ENCODE peak calls at places on chromosome 9, in seven cellular contexts. One of them, this sample, is unnamed.

GRCh38 chr9:83599071-83599470 is 23.9 kb upstream of the IDNK start:
- DNase-seq in HEK293T: no peak
- DNase-seq in HT-29: no peak
- DNase-seq in OCI-LY7: no peak
- DNase-seq in CD4-positive, alpha-beta memory T cell: no peak
- DNase-seq in progenitor cell of endocrine pancreas: no peak
- DNase-seq in stimulated activated CD8-positive, alpha-beta memory T cell treated with anti-CD3 and anti-CD28 coated beads, Interleukin-7, amount 100 ng/mL, for 1 hour: no peak
- DNase-seq in this sample: no peak

GRCh38 chr9:5631021-5631420 is 2.1 kb downstream of the RIC1 start:
- DNase-seq in HEK293T: no peak
- DNase-seq in HT-29: no peak
- DNase-seq in OCI-LY7: no peak
- DNase-seq in CD4-positive, alpha-beta memory T cell: no peak
- DNase-seq in progenitor cell of endocrine pancreas: no peak
- DNase-seq in stimulated activated CD8-positive, alpha-beta memory T cell treated with anti-CD3 and anti-CD28 coated beads, Interleukin-7, amount 100 ng/mL, for 1 hour: no peak
- DNase-seq in this sample: no peak

GRCh38 chr9:127574089-127574921 is 37.8 kb upstream of the STXBP1 start:
- DNase-seq in HEK293T: no peak
- DNase-seq in HT-29: peak
- DNase-seq in OCI-LY7: no peak
- DNase-seq in CD4-positive, alpha-beta memory T cell: no peak
- DNase-seq in progenitor cell of endocrine pancreas: no peak
- DNase-seq in stimulated activated CD8-positive, alpha-beta memory T cell treated with anti-CD3 and anti-CD28 coated beads, Interleukin-7, amount 100 ng/mL, for 1 hour: no peak
- DNase-seq in this sample: no peak

GRCh38 chr9:75950983-75951382 is 60.5 kb downstream of the PCSK5 start:
- DNase-seq in HEK293T: no peak
- DNase-seq in HT-29: peak
- DNase-seq in OCI-LY7: no peak
- DNase-seq in CD4-positive, alpha-beta memory T cell: no peak
- DNase-seq in progenitor cell of endocrine pancreas: no peak
- DNase-seq in stimulated activated CD8-positive, alpha-beta memory T cell treated with anti-CD3 and anti-CD28 coated beads, Interleukin-7, amount 100 ng/mL, for 1 hour: no peak
- DNase-seq in this sample: no peak

GRCh38 chr9:131312822-131313770 is 23.6 kb downstream of the PLPP7 start:
- DNase-seq in HEK293T: no peak
- DNase-seq in HT-29: no peak
- DNase-seq in OCI-LY7: no peak
- DNase-seq in CD4-positive, alpha-beta memory T cell: no peak
- DNase-seq in progenitor cell of endocrine pancreas: no peak
- DNase-seq in stimulated activated CD8-positive, alpha-beta memory T cell treated with anti-CD3 and anti-CD28 coated beads, Interleukin-7, amount 100 ng/mL, for 1 hour: no peak
- DNase-seq in this sample: no peak

GRCh38 chr9:90864779-90865178 is 63.2 kb downstream of the SYK start:
- DNase-seq in HEK293T: no peak
- DNase-seq in HT-29: no peak
- DNase-seq in OCI-LY7: no peak
- DNase-seq in CD4-positive, alpha-beta memory T cell: no peak
- DNase-seq in progenitor cell of endocrine pancreas: no peak
- DNase-seq in stimulated activated CD8-positive, alpha-beta memory T cell treated with anti-CD3 and anti-CD28 coated beads, Interleukin-7, amount 100 ng/mL, for 1 hour: no peak
- DNase-seq in this sample: no peak

GRCh38 chr9:130208600-130209347 is 36.6 kb downstream of the NCS1 start:
- DNase-seq in HEK293T: no peak
- DNase-seq in HT-29: no peak
- DNase-seq in OCI-LY7: no peak
- DNase-seq in CD4-positive, alpha-beta memory T cell: no peak
- DNase-seq in progenitor cell of endocrine pancreas: no peak
- DNase-seq in stimulated activated CD8-positive, alpha-beta memory T cell treated with anti-CD3 and anti-CD28 coated beads, Interleukin-7, amount 100 ng/mL, for 1 hour: no peak
- DNase-seq in this sample: no peak

GRCh38 chr9:88784960-88785359 is 206.3 kb upstream of the S1PR3 start:
- DNase-seq in HEK293T: no peak
- DNase-seq in HT-29: no peak
- DNase-seq in OCI-LY7: no peak
- DNase-seq in CD4-positive, alpha-beta memory T cell: no peak
- DNase-seq in progenitor cell of endocrine pancreas: no peak
- DNase-seq in stimulated activated CD8-positive, alpha-beta memory T cell treated with anti-CD3 and anti-CD28 coated beads, Interleukin-7, amount 100 ng/mL, for 1 hour: no peak
- DNase-seq in this sample: no peak

GRCh38 chr9:92332577-92333287 is 7.0 kb downstream of the CENPP start:
- DNase-seq in HEK293T: no peak
- DNase-seq in HT-29: no peak
- DNase-seq in OCI-LY7: no peak
- DNase-seq in CD4-positive, alpha-beta memory T cell: no peak
- DNase-seq in progenitor cell of endocrine pancreas: no peak
- DNase-seq in stimulated activated CD8-positive, alpha-beta memory T cell treated with anti-CD3 and anti-CD28 coated beads, Interleukin-7, amount 100 ng/mL, for 1 hour: no peak
- DNase-seq in this sample: no peak

GRCh38 chr9:130707225-130707976 is 13.8 kb downstream of the EXOSC2 start:
- DNase-seq in HEK293T: no peak
- DNase-seq in HT-29: peak
- DNase-seq in OCI-LY7: peak
- DNase-seq in CD4-positive, alpha-beta memory T cell: peak
- DNase-seq in progenitor cell of endocrine pancreas: peak
- DNase-seq in stimulated activated CD8-positive, alpha-beta memory T cell treated with anti-CD3 and anti-CD28 coated beads, Interleukin-7, amount 100 ng/mL, for 1 hour: peak
- DNase-seq in this sample: peak

GRCh38 chr9:68489636-68490035 is 51.0 kb downstream of the TMEM252 start:
- DNase-seq in HEK293T: no peak
- DNase-seq in HT-29: no peak
- DNase-seq in OCI-LY7: no peak
- DNase-seq in CD4-positive, alpha-beta memory T cell: no peak
- DNase-seq in progenitor cell of endocrine pancreas: no peak
- DNase-seq in stimulated activated CD8-positive, alpha-beta memory T cell treated with anti-CD3 and anti-CD28 coated beads, Interleukin-7, amount 100 ng/mL, for 1 hour: no peak
- DNase-seq in this sample: no peak

GRCh38 chr9:134217431-134218210 is 53.3 kb upstream of the RNU6ATAC start:
- DNase-seq in HEK293T: no peak
- DNase-seq in HT-29: peak
- DNase-seq in OCI-LY7: peak
- DNase-seq in CD4-positive, alpha-beta memory T cell: no peak
- DNase-seq in progenitor cell of endocrine pancreas: no peak
- DNase-seq in stimulated activated CD8-positive, alpha-beta memory T cell treated with anti-CD3 and anti-CD28 coated beads, Interleukin-7, amount 100 ng/mL, for 1 hour: no peak
- DNase-seq in this sample: no peak

GRCh38 chr9:93036887-93037475 is 21.5 kb upstream of the SUSD3 start:
- DNase-seq in HEK293T: no peak
- DNase-seq in HT-29: no peak
- DNase-seq in OCI-LY7: no peak
- DNase-seq in CD4-positive, alpha-beta memory T cell: no peak
- DNase-seq in progenitor cell of endocrine pancreas: no peak
- DNase-seq in stimulated activated CD8-positive, alpha-beta memory T cell treated with anti-CD3 and anti-CD28 coated beads, Interleukin-7, amount 100 ng/mL, for 1 hour: no peak
- DNase-seq in this sample: no peak

GRCh38 chr9:107841078-107841477 is 351.5 kb upstream of the KLF4 start:
- DNase-seq in HEK293T: no peak
- DNase-seq in HT-29: no peak
- DNase-seq in OCI-LY7: no peak
- DNase-seq in CD4-positive, alpha-beta memory T cell: no peak
- DNase-seq in progenitor cell of endocrine pancreas: no peak
- DNase-seq in stimulated activated CD8-positive, alpha-beta memory T cell treated with anti-CD3 and anti-CD28 coated beads, Interleukin-7, amount 100 ng/mL, for 1 hour: no peak
- DNase-seq in this sample: no peak

GRCh38 chr9:105280730-105281129 is 36.3 kb downstream of the SLC44A1 start:
- DNase-seq in HEK293T: no peak
- DNase-seq in HT-29: no peak
- DNase-seq in OCI-LY7: no peak
- DNase-seq in CD4-positive, alpha-beta memory T cell: no peak
- DNase-seq in progenitor cell of endocrine pancreas: no peak
- DNase-seq in stimulated activated CD8-positive, alpha-beta memory T cell treated with anti-CD3 and anti-CD28 coated beads, Interleukin-7, amount 100 ng/mL, for 1 hour: no peak
- DNase-seq in this sample: no peak

GRCh38 chr9:36327903-36328302 is 69.7 kb upstream of the GNE start:
- DNase-seq in HEK293T: no peak
- DNase-seq in HT-29: peak
- DNase-seq in OCI-LY7: no peak
- DNase-seq in CD4-positive, alpha-beta memory T cell: no peak
- DNase-seq in progenitor cell of endocrine pancreas: no peak
- DNase-seq in stimulated activated CD8-positive, alpha-beta memory T cell treated with anti-CD3 and anti-CD28 coated beads, Interleukin-7, amount 100 ng/mL, for 1 hour: no peak
- DNase-seq in this sample: no peak

GRCh38 chr9:16247188-16247875 is 623.1 kb downstream of the BNC2 start:
- DNase-seq in HEK293T: no peak
- DNase-seq in HT-29: no peak
- DNase-seq in OCI-LY7: no peak
- DNase-seq in CD4-positive, alpha-beta memory T cell: no peak
- DNase-seq in progenitor cell of endocrine pancreas: no peak
- DNase-seq in stimulated activated CD8-positive, alpha-beta memory T cell treated with anti-CD3 and anti-CD28 coated beads, Interleukin-7, amount 100 ng/mL, for 1 hour: no peak
- DNase-seq in this sample: no peak

GRCh38 chr9:123678878-123679329 is 251.0 kb downstream of the DENND1A start:
- DNase-seq in HEK293T: no peak
- DNase-seq in HT-29: no peak
- DNase-seq in OCI-LY7: no peak
- DNase-seq in CD4-positive, alpha-beta memory T cell: no peak
- DNase-seq in progenitor cell of endocrine pancreas: no peak
- DNase-seq in stimulated activated CD8-positive, alpha-beta memory T cell treated with anti-CD3 and anti-CD28 coated beads, Interleukin-7, amount 100 ng/mL, for 1 hour: no peak
- DNase-seq in this sample: no peak

GRCh38 chr9:87827341-87827740 is 55.3 kb upstream of the SPATA31E1 start:
- DNase-seq in HEK293T: no peak
- DNase-seq in HT-29: no peak
- DNase-seq in OCI-LY7: no peak
- DNase-seq in CD4-positive, alpha-beta memory T cell: no peak
- DNase-seq in progenitor cell of endocrine pancreas: no peak
- DNase-seq in stimulated activated CD8-positive, alpha-beta memory T cell treated with anti-CD3 and anti-CD28 coated beads, Interleukin-7, amount 100 ng/mL, for 1 hour: no peak
- DNase-seq in this sample: no peak

GRCh38 chr9:130191749-130192120 is 19.5 kb downstream of the NCS1 start:
- DNase-seq in HEK293T: no peak
- DNase-seq in HT-29: no peak
- DNase-seq in OCI-LY7: no peak
- DNase-seq in CD4-positive, alpha-beta memory T cell: peak
- DNase-seq in progenitor cell of endocrine pancreas: no peak
- DNase-seq in stimulated activated CD8-positive, alpha-beta memory T cell treated with anti-CD3 and anti-CD28 coated beads, Interleukin-7, amount 100 ng/mL, for 1 hour: no peak
- DNase-seq in this sample: peak

GRCh38 chr9:70427161-70427945 is 12.9 kb upstream of the KLF9 start:
- DNase-seq in HEK293T: no peak
- DNase-seq in HT-29: peak
- DNase-seq in OCI-LY7: no peak
- DNase-seq in CD4-positive, alpha-beta memory T cell: no peak
- DNase-seq in progenitor cell of endocrine pancreas: no peak
- DNase-seq in stimulated activated CD8-positive, alpha-beta memory T cell treated with anti-CD3 and anti-CD28 coated beads, Interleukin-7, amount 100 ng/mL, for 1 hour: no peak
- DNase-seq in this sample: no peak

GRCh38 chr9:92187390-92187789 is 72.2 kb upstream of the SPTLC1 start:
- DNase-seq in HEK293T: no peak
- DNase-seq in HT-29: no peak
- DNase-seq in OCI-LY7: no peak
- DNase-seq in CD4-positive, alpha-beta memory T cell: no peak
- DNase-seq in progenitor cell of endocrine pancreas: no peak
- DNase-seq in stimulated activated CD8-positive, alpha-beta memory T cell treated with anti-CD3 and anti-CD28 coated beads, Interleukin-7, amount 100 ng/mL, for 1 hour: no peak
- DNase-seq in this sample: no peak

GRCh38 chr9:120662513-120662912 is 51.8 kb downstream of the MEGF9 start:
- DNase-seq in HEK293T: no peak
- DNase-seq in HT-29: no peak
- DNase-seq in OCI-LY7: no peak
- DNase-seq in CD4-positive, alpha-beta memory T cell: no peak
- DNase-seq in progenitor cell of endocrine pancreas: no peak
- DNase-seq in stimulated activated CD8-positive, alpha-beta memory T cell treated with anti-CD3 and anti-CD28 coated beads, Interleukin-7, amount 100 ng/mL, for 1 hour: no peak
- DNase-seq in this sample: no peak

GRCh38 chr9:98503867-98504800 is 204.6 kb downstream of the GABBR2 start:
- DNase-seq in HEK293T: no peak
- DNase-seq in HT-29: no peak
- DNase-seq in OCI-LY7: no peak
- DNase-seq in CD4-positive, alpha-beta memory T cell: no peak
- DNase-seq in progenitor cell of endocrine pancreas: no peak
- DNase-seq in stimulated activated CD8-positive, alpha-beta memory T cell treated with anti-CD3 and anti-CD28 coated beads, Interleukin-7, amount 100 ng/mL, for 1 hour: no peak
- DNase-seq in this sample: no peak

GRCh38 chr9:120579750-120580590 is at the start of gene CDK5RAP2:
- DNase-seq in HEK293T: peak
- DNase-seq in HT-29: peak
- DNase-seq in OCI-LY7: peak
- DNase-seq in CD4-positive, alpha-beta memory T cell: peak
- DNase-seq in progenitor cell of endocrine pancreas: peak
- DNase-seq in stimulated activated CD8-positive, alpha-beta memory T cell treated with anti-CD3 and anti-CD28 coated beads, Interleukin-7, amount 100 ng/mL, for 1 hour: peak
- DNase-seq in this sample: peak

GRCh38 chr9:126367139-126367538 is 40.5 kb downstream of the MVB12B start:
- DNase-seq in HEK293T: no peak
- DNase-seq in HT-29: no peak
- DNase-seq in OCI-LY7: no peak
- DNase-seq in CD4-positive, alpha-beta memory T cell: no peak
- DNase-seq in progenitor cell of endocrine pancreas: no peak
- DNase-seq in stimulated activated CD8-positive, alpha-beta memory T cell treated with anti-CD3 and anti-CD28 coated beads, Interleukin-7, amount 100 ng/mL, for 1 hour: no peak
- DNase-seq in this sample: no peak

GRCh38 chr9:6243746-6244145 is 28.1 kb downstream of the IL33 start:
- DNase-seq in HEK293T: no peak
- DNase-seq in HT-29: no peak
- DNase-seq in OCI-LY7: no peak
- DNase-seq in CD4-positive, alpha-beta memory T cell: no peak
- DNase-seq in progenitor cell of endocrine pancreas: no peak
- DNase-seq in stimulated activated CD8-positive, alpha-beta memory T cell treated with anti-CD3 and anti-CD28 coated beads, Interleukin-7, amount 100 ng/mL, for 1 hour: no peak
- DNase-seq in this sample: no peak

GRCh38 chr9:129886226-129887174 is 51.2 kb downstream of the USP20 start:
- DNase-seq in HEK293T: no peak
- DNase-seq in HT-29: no peak
- DNase-seq in OCI-LY7: no peak
- DNase-seq in CD4-positive, alpha-beta memory T cell: peak
- DNase-seq in progenitor cell of endocrine pancreas: no peak
- DNase-seq in stimulated activated CD8-positive, alpha-beta memory T cell treated with anti-CD3 and anti-CD28 coated beads, Interleukin-7, amount 100 ng/mL, for 1 hour: peak
- DNase-seq in this sample: no peak

GRCh38 chr9:136004712-136005111 is 43.5 kb upstream of the UBAC1 start:
- DNase-seq in HEK293T: no peak
- DNase-seq in HT-29: no peak
- DNase-seq in OCI-LY7: no peak
- DNase-seq in CD4-positive, alpha-beta memory T cell: no peak
- DNase-seq in progenitor cell of endocrine pancreas: peak
- DNase-seq in stimulated activated CD8-positive, alpha-beta memory T cell treated with anti-CD3 and anti-CD28 coated beads, Interleukin-7, amount 100 ng/mL, for 1 hour: no peak
- DNase-seq in this sample: no peak

GRCh38 chr9:134049772-134050588 is 17.8 kb downstream of the BRD3 start:
- DNase-seq in HEK293T: no peak
- DNase-seq in HT-29: peak
- DNase-seq in OCI-LY7: no peak
- DNase-seq in CD4-positive, alpha-beta memory T cell: no peak
- DNase-seq in progenitor cell of endocrine pancreas: no peak
- DNase-seq in stimulated activated CD8-positive, alpha-beta memory T cell treated with anti-CD3 and anti-CD28 coated beads, Interleukin-7, amount 100 ng/mL, for 1 hour: no peak
- DNase-seq in this sample: no peak

GRCh38 chr9:6764570-6765334 is 7.0 kb downstream of the KDM4C start:
- DNase-seq in HEK293T: no peak
- DNase-seq in HT-29: no peak
- DNase-seq in OCI-LY7: no peak
- DNase-seq in CD4-positive, alpha-beta memory T cell: no peak
- DNase-seq in progenitor cell of endocrine pancreas: no peak
- DNase-seq in stimulated activated CD8-positive, alpha-beta memory T cell treated with anti-CD3 and anti-CD28 coated beads, Interleukin-7, amount 100 ng/mL, for 1 hour: no peak
- DNase-seq in this sample: no peak

This sample was measured in anterior cingulate cortex.